ENCODE peak calls at places on chromosomes 16 and 17, in eight cellular contexts. One of them, this sample, is unnamed.

GRCh38 chr17:50807014-50807413 is 28.4 kb upstream of the WFIKKN2 start:
- DNase-seq in AG10803: no peak
- DNase-seq in heart left ventricle: no peak
- DNase-seq in cardiac fibroblast: peak; percentile 38
- DNase-seq in fibroblast of villous mesenchyme: peak; percentile 67
- DNase-seq in gastrocnemius medialis: no peak
- DNase-seq in GM12865: no peak
- DNase-seq in fibroblast of the aortic adventitia: peak; percentile 47
- DNase-seq in this sample: no peak

GRCh38 chr17:5718751-5719150 is 134.4 kb upstream of the NLRP1 start:
- DNase-seq in AG10803: no peak
- DNase-seq in heart left ventricle: no peak
- DNase-seq in cardiac fibroblast: no peak
- DNase-seq in fibroblast of villous mesenchyme: no peak
- DNase-seq in gastrocnemius medialis: no peak
- DNase-seq in GM12865: no peak
- DNase-seq in fibroblast of the aortic adventitia: no peak
- DNase-seq in this sample: no peak

GRCh38 chr16:85611455-85612190 is 1.5 kb upstream of the GSE1 start:
- DNase-seq in AG10803: peak; percentile 88
- DNase-seq in heart left ventricle: peak; percentile 89
- DNase-seq in cardiac fibroblast: peak; percentile 81
- DNase-seq in fibroblast of villous mesenchyme: peak; percentile 81
- DNase-seq in gastrocnemius medialis: peak; percentile 91
- DNase-seq in GM12865: peak; percentile 51
- DNase-seq in fibroblast of the aortic adventitia: peak; percentile 74
- DNase-seq in this sample: no peak

GRCh38 chr16:88442811-88443576 is 10.1 kb upstream of the ZFPM1 start:
- DNase-seq in AG10803: peak; percentile 55
- DNase-seq in heart left ventricle: peak; percentile 76
- DNase-seq in cardiac fibroblast: peak; percentile 73
- DNase-seq in fibroblast of villous mesenchyme: peak; percentile 60
- DNase-seq in gastrocnemius medialis: peak; percentile 54
- DNase-seq in GM12865: peak; percentile 79
- DNase-seq in fibroblast of the aortic adventitia: peak; percentile 63
- DNase-seq in this sample: no peak

GRCh38 chr16:89155184-89155679 is 16.3 kb upstream of the CDH15 start:
- DNase-seq in AG10803: peak; percentile 84
- DNase-seq in heart left ventricle: peak; percentile 71
- DNase-seq in cardiac fibroblast: peak; percentile 93
- DNase-seq in fibroblast of villous mesenchyme: peak; percentile 88
- DNase-seq in gastrocnemius medialis: peak; percentile 70
- DNase-seq in GM12865: no peak
- DNase-seq in fibroblast of the aortic adventitia: peak; percentile 81
- DNase-seq in this sample: no peak

GRCh38 chr17:72666519-72666874 is 426.0 kb downstream of the SLC39A11 start:
- DNase-seq in AG10803: peak; percentile 6
- DNase-seq in heart left ventricle: no peak
- DNase-seq in cardiac fibroblast: no peak
- DNase-seq in fibroblast of villous mesenchyme: no peak
- DNase-seq in gastrocnemius medialis: no peak
- DNase-seq in GM12865: no peak
- DNase-seq in fibroblast of the aortic adventitia: no peak
- DNase-seq in this sample: peak; percentile 40

GRCh38 chr16:58563235-58563634 is 47.9 kb downstream of the SETD6 start:
- DNase-seq in AG10803: peak; percentile 59
- DNase-seq in heart left ventricle: no peak
- DNase-seq in cardiac fibroblast: peak; percentile 56
- DNase-seq in fibroblast of villous mesenchyme: peak; percentile 45
- DNase-seq in gastrocnemius medialis: no peak
- DNase-seq in GM12865: no peak
- DNase-seq in fibroblast of the aortic adventitia: peak; percentile 75
- DNase-seq in this sample: no peak

GRCh38 chr17:82228278-82228841 is 482 bp upstream of the SLC16A3 start:
- DNase-seq in AG10803: no peak
- DNase-seq in heart left ventricle: peak; percentile 79
- DNase-seq in cardiac fibroblast: no peak
- DNase-seq in fibroblast of villous mesenchyme: peak; percentile 34
- DNase-seq in gastrocnemius medialis: no peak
- DNase-seq in GM12865: peak; percentile 75
- DNase-seq in fibroblast of the aortic adventitia: no peak
- DNase-seq in this sample: no peak

GRCh38 chr17:75773808-75774470 is 8.9 kb upstream of the GALK1 start:
- DNase-seq in AG10803: no peak
- DNase-seq in heart left ventricle: no peak
- DNase-seq in cardiac fibroblast: no peak
- DNase-seq in fibroblast of villous mesenchyme: no peak
- DNase-seq in gastrocnemius medialis: no peak
- DNase-seq in GM12865: no peak
- DNase-seq in fibroblast of the aortic adventitia: no peak
- DNase-seq in this sample: no peak

GRCh38 chr16:72850863-72851262 is 197.1 kb downstream of the ZFHX3 start:
- DNase-seq in AG10803: peak; percentile 65
- DNase-seq in heart left ventricle: peak; percentile 59
- DNase-seq in cardiac fibroblast: peak; percentile 59
- DNase-seq in fibroblast of villous mesenchyme: peak; percentile 67
- DNase-seq in gastrocnemius medialis: no peak
- DNase-seq in GM12865: no peak
- DNase-seq in fibroblast of the aortic adventitia: peak; percentile 54
- DNase-seq in this sample: no peak

GRCh38 chr16:884232-884631 is 83.7 kb upstream of the GNG13 start:
- DNase-seq in AG10803: no peak
- DNase-seq in heart left ventricle: no peak
- DNase-seq in cardiac fibroblast: no peak
- DNase-seq in fibroblast of villous mesenchyme: no peak
- DNase-seq in gastrocnemius medialis: no peak
- DNase-seq in GM12865: no peak
- DNase-seq in fibroblast of the aortic adventitia: no peak
- DNase-seq in this sample: no peak

GRCh38 chr16:66273644-66274334 is 92.7 kb upstream of the CDH5 start:
- DNase-seq in AG10803: peak; percentile 53
- DNase-seq in heart left ventricle: no peak
- DNase-seq in cardiac fibroblast: peak; percentile 50
- DNase-seq in fibroblast of villous mesenchyme: peak; percentile 22
- DNase-seq in gastrocnemius medialis: no peak
- DNase-seq in GM12865: no peak
- DNase-seq in fibroblast of the aortic adventitia: peak; percentile 69
- DNase-seq in this sample: no peak

GRCh38 chr17:52181842-52182241 is 23.3 kb upstream of the CA10 start:
- DNase-seq in AG10803: no peak
- DNase-seq in heart left ventricle: no peak
- DNase-seq in cardiac fibroblast: no peak
- DNase-seq in fibroblast of villous mesenchyme: no peak
- DNase-seq in gastrocnemius medialis: no peak
- DNase-seq in GM12865: no peak
- DNase-seq in fibroblast of the aortic adventitia: no peak
- DNase-seq in this sample: no peak

GRCh38 chr16:87733190-87733589 is 32.6 kb downstream of the KLHDC4 start:
- DNase-seq in AG10803: no peak
- DNase-seq in heart left ventricle: no peak
- DNase-seq in cardiac fibroblast: no peak
- DNase-seq in fibroblast of villous mesenchyme: no peak
- DNase-seq in gastrocnemius medialis: no peak
- DNase-seq in GM12865: no peak
- DNase-seq in fibroblast of the aortic adventitia: no peak
- DNase-seq in this sample: no peak

GRCh38 chr17:73568934-73569333 is 75.3 kb downstream of the SDK2 start:
- DNase-seq in AG10803: no peak
- DNase-seq in heart left ventricle: no peak
- DNase-seq in cardiac fibroblast: no peak
- DNase-seq in fibroblast of villous mesenchyme: no peak
- DNase-seq in gastrocnemius medialis: no peak
- DNase-seq in GM12865: no peak
- DNase-seq in fibroblast of the aortic adventitia: no peak
- DNase-seq in this sample: no peak

GRCh38 chr16:81018496-81018895 is 11.5 kb downstream of the CENPN start:
- DNase-seq in AG10803: no peak
- DNase-seq in heart left ventricle: no peak
- DNase-seq in cardiac fibroblast: no peak
- DNase-seq in fibroblast of villous mesenchyme: no peak
- DNase-seq in gastrocnemius medialis: no peak
- DNase-seq in GM12865: no peak
- DNase-seq in fibroblast of the aortic adventitia: no peak
- DNase-seq in this sample: no peak

GRCh38 chr17:74786411-74787097 is 10.4 kb upstream of the NAT9 start:
- DNase-seq in AG10803: no peak
- DNase-seq in heart left ventricle: no peak
- DNase-seq in cardiac fibroblast: no peak
- DNase-seq in fibroblast of villous mesenchyme: no peak
- DNase-seq in gastrocnemius medialis: no peak
- DNase-seq in GM12865: no peak
- DNase-seq in fibroblast of the aortic adventitia: no peak
- DNase-seq in this sample: no peak

DNA sequence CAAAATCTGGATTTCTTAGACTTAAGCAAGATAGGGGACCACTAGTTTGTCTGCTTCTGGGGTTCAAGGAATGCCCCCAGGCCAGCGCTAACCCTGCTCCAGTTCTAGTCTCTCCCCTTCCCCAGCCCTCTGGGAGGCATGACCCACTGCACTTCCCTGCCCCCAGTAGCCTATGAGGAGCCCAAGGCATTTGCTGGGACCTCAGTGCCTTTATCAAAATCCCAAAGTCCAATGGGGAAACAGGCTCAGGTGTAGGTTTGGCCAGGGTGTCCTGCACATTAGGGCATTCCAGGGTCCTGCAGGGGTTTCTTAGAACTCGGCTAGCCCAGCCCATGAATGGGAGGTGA is 1.2 kb downstream of the IL4R start:
- DNase-seq in AG10803: no peak
- DNase-seq in heart left ventricle: no peak
- DNase-seq in cardiac fibroblast: no peak
- DNase-seq in fibroblast of villous mesenchyme: no peak
- DNase-seq in gastrocnemius medialis: no peak
- DNase-seq in GM12865: no peak
- DNase-seq in fibroblast of the aortic adventitia: no peak
- DNase-seq in this sample: no peak
- H3K4me3 ChIP-seq in AG10803: peak overlapping the region; percentile 83
- H3K4me3 ChIP-seq in heart left ventricle: peak overlapping the region; percentile 63
- H3K4me3 ChIP-seq in cardiac fibroblast: peak overlapping the region; percentile 75
- H3K4me3 ChIP-seq in fibroblast of villous mesenchyme: peak overlapping the region; percentile 90
- H3K4me3 ChIP-seq in gastrocnemius medialis: peak overlapping the region; percentile 71
- H3K4me3 ChIP-seq in GM12865: peak overlapping the region; percentile 78
- H3K4me3 ChIP-seq in fibroblast of the aortic adventitia: peak overlapping the region; percentile 84
- H3K4me3 ChIP-seq in this sample: no peak overlapping the region

GRCh38 chr16:57537194-57537505 is 779 bp upstream of the CCDC102A start:
- DNase-seq in AG10803: no peak
- DNase-seq in heart left ventricle: no peak
- DNase-seq in cardiac fibroblast: no peak
- DNase-seq in fibroblast of villous mesenchyme: peak; percentile 4
- DNase-seq in gastrocnemius medialis: no peak
- DNase-seq in GM12865: peak; percentile 81
- DNase-seq in fibroblast of the aortic adventitia: no peak
- DNase-seq in this sample: no peak

GRCh38 chr16:57534881-57535658 is 1.3 kb downstream of the CCDC102A start:
- DNase-seq in AG10803: no peak
- DNase-seq in heart left ventricle: no peak
- DNase-seq in cardiac fibroblast: no peak
- DNase-seq in fibroblast of villous mesenchyme: no peak
- DNase-seq in gastrocnemius medialis: peak; percentile 9
- DNase-seq in GM12865: no peak
- DNase-seq in fibroblast of the aortic adventitia: no peak
- DNase-seq in this sample: no peak

GRCh38 chr16:57536306-57537193 is at the start of gene CCDC102A:
- DNase-seq in AG10803: peak; percentile 30
- DNase-seq in heart left ventricle: no peak
- DNase-seq in cardiac fibroblast: no peak
- DNase-seq in fibroblast of villous mesenchyme: peak; percentile 17
- DNase-seq in gastrocnemius medialis: peak; percentile 11
- DNase-seq in GM12865: peak; percentile 66
- DNase-seq in fibroblast of the aortic adventitia: no peak
- DNase-seq in this sample: no peak

GRCh38 chr16:57534337-57534880 is 2.0 kb downstream of the CCDC102A start:
- DNase-seq in AG10803: no peak
- DNase-seq in heart left ventricle: no peak
- DNase-seq in cardiac fibroblast: no peak
- DNase-seq in fibroblast of villous mesenchyme: no peak
- DNase-seq in gastrocnemius medialis: peak; percentile 5
- DNase-seq in GM12865: no peak
- DNase-seq in fibroblast of the aortic adventitia: no peak
- DNase-seq in this sample: no peak

DNA sequence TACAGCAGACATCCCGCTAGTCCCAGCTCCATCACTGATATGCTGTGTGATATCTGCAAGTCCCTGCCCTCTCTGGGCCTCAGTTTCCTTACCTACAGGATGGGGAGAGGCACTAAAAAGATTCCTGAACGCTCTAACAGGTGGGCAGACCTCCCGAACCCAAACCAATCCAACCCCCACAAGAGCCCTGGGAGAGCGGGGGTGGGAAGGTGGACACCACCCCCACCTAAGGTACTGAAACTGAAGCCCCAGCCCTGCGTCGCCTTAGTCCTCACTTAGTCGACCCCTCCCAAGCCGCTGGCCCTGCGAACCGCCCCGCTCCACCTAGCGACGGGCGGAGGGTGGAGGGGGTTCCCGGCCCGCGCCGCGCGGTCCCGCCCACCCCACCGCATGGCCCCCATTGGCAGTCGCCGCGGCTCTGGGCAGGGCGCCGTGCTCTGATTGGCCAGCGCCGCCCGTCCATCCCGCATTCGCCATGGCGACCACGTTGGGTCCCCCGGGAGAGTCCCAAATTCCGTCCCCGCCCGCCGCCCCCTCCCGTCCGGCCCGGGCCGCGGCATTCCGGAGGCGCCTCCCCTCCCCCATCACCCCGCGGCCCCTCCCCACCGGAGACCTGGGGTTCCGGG is 578 bp downstream of the CCDC102A start:
- DNase-seq in AG10803: peak; percentile 91
- DNase-seq in heart left ventricle: peak; percentile 97
- DNase-seq in cardiac fibroblast: peak; percentile 94
- DNase-seq in fibroblast of villous mesenchyme: peak; percentile 85
- DNase-seq in gastrocnemius medialis: peak; percentile 86
- DNase-seq in GM12865: peak; percentile 97
- DNase-seq in fibroblast of the aortic adventitia: peak; percentile 90
- DNase-seq in this sample: peak; percentile 73
- TF ChIP-seq CTCF in AG10803: peak; percentile 22
- TF ChIP-seq CTCF in heart left ventricle: no peak
- TF ChIP-seq CTCF in cardiac fibroblast: no peak
- TF ChIP-seq CTCF in fibroblast of villous mesenchyme: peak; percentile 13
- TF ChIP-seq CTCF in gastrocnemius medialis: no peak
- TF ChIP-seq CTCF in GM12865: peak; percentile 41
- TF ChIP-seq CTCF in fibroblast of the aortic adventitia: peak; percentile 31
- TF ChIP-seq CTCF in this sample: peak; percentile 16

GRCh38 chr16:67667434-67667816 is 811 bp downstream of the C16orf86 start:
- DNase-seq in AG10803: no peak
- DNase-seq in heart left ventricle: no peak
- DNase-seq in cardiac fibroblast: no peak
- DNase-seq in fibroblast of villous mesenchyme: no peak
- DNase-seq in gastrocnemius medialis: no peak
- DNase-seq in GM12865: no peak
- DNase-seq in fibroblast of the aortic adventitia: no peak
- DNase-seq in this sample: no peak
- H3K4me3 ChIP-seq in AG10803: peak overlapping the region; percentile 64
- H3K4me3 ChIP-seq in heart left ventricle: peak overlapping the region; percentile 94
- H3K4me3 ChIP-seq in cardiac fibroblast: peak overlapping the region; percentile 56
- H3K4me3 ChIP-seq in fibroblast of villous mesenchyme: peak overlapping the region; percentile 73
- H3K4me3 ChIP-seq in gastrocnemius medialis: peak overlapping the region; percentile 90
- H3K4me3 ChIP-seq in GM12865: peak overlapping the region; percentile 69
- H3K4me3 ChIP-seq in fibroblast of the aortic adventitia: peak overlapping the region; percentile 76
- H3K4me3 ChIP-seq in this sample: peak overlapping the region; percentile 67

DNA sequence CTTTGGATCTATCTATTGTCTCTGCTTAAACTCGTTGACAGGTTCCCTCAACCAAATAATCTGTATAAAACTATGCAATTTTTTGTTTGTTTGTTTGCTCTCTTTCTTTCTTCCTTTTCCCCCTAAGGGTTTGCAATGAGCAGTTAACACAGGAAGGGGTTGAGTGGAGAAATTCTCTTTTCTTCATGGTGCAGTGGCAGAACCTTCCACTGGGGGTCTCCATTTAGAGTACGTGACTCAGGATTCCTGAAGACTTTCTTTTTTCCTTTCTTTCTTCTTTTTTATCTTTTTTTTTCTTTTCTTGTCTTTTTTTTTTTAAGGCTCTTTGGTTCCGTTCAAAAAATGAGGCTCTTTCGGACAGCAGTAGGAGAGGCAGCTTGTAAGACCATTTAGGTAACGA is 19.5 kb upstream of the RBFOX1 start:
- DNase-seq in AG10803: no peak
- DNase-seq in heart left ventricle: no peak
- DNase-seq in cardiac fibroblast: no peak
- DNase-seq in fibroblast of villous mesenchyme: no peak
- DNase-seq in gastrocnemius medialis: no peak
- DNase-seq in GM12865: no peak
- DNase-seq in fibroblast of the aortic adventitia: no peak
- DNase-seq in this sample: no peak
- TF ChIP-seq CTCF in AG10803: peak; percentile 30
- TF ChIP-seq CTCF in heart left ventricle: peak; percentile 42
- TF ChIP-seq CTCF in cardiac fibroblast: peak; percentile 19
- TF ChIP-seq CTCF in fibroblast of villous mesenchyme: no peak
- TF ChIP-seq CTCF in gastrocnemius medialis: peak; percentile 32
- TF ChIP-seq CTCF in GM12865: peak; percentile 17
- TF ChIP-seq CTCF in fibroblast of the aortic adventitia: peak; percentile 13
- TF ChIP-seq CTCF in this sample: peak; percentile 32